ENCODE peak calls at places on chromosomes 12 and 14, in ten cellular contexts. N is GM23338; R is GM10248; I is posterior cingulate gyrus; Y is RWPE2; K is stimulated activated CD4-positive, alpha-beta T cell treated with anti-CD3 and anti-CD28 coated beads, Interleukin-4, amount 100 ng/mL, for 4 hours; D is activated T-cell treated with anti-CD3 and anti-CD28 coated beads, Interleukin-2, amount 50 U/mL, for 4 hours; S is psoas muscle; T is EH; G is left ventricle myocardium inferior. H is an unnamed sample.

GRCh38 chr12:70910666-70911065 is 9.9 kb downstream of the PTPRR start:
- DNase-seq in N (no peak), K (no peak), R (no peak), Y (no peak), G (no peak), D (no peak), I (no peak), T (no peak), S (no peak), H (no peak)

GRCh38 chr12:95198914-95199313 is 18.4 kb downstream of the FGD6 start:
- DNase-seq in G (no peak), T (no peak), R (peak; percentile 43), Y (no peak), K (no peak), S (no peak), D (no peak), I (no peak), N (peak; percentile 24), H (no peak)

GRCh38 chr14:101514136-101514535 is 47.2 kb upstream of the DIO3 start:
- DNase-seq in Y (no peak), T (no peak), K (no peak), G (no peak), I (no peak), D (no peak), R (no peak), N (no peak), S (no peak), H (no peak)

GRCh38 chr14:100140452-100141132 is 18.9 kb downstream of the DEGS2 start:
- DNase-seq in Y (no peak), K (no peak), T (no peak), S (no peak), D (no peak), N (peak; percentile 90), G (no peak), R (no peak), I (no peak), H (peak; percentile 91)

GRCh38 chr12:30126944-30127343 is 343.2 kb upstream of the TMTC1 start:
- DNase-seq in Y (no peak), T (no peak), D (no peak), I (no peak), G (no peak), N (no peak), R (no peak), K (no peak), S (no peak), H (no peak)

GRCh38 chr12:24079083-24079482 is 129.6 kb upstream of the SOX5 start:
- DNase-seq in S (no peak), R (no peak), K (no peak), I (no peak), N (no peak), T (no peak), G (no peak), D (no peak), Y (no peak), H (no peak)

GRCh38 chr12:106417926-106418910 is 60.7 kb downstream of the POLR3B start:
- DNase-seq in T (peak; percentile 78), S (no peak), I (peak; percentile 51), Y (no peak), D (no peak), K (no peak), G (no peak), R (no peak), N (no peak), H (peak; percentile 60)

GRCh38 chr12:87311206-87311605 is 718.0 kb downstream of the C12orf50 start:
- DNase-seq in Y (no peak), T (no peak), K (no peak), N (no peak), I (no peak), D (no peak), R (no peak), S (no peak), G (no peak), H (no peak)

GRCh38 chr12:24664151-24664550 is 284.8 kb downstream of the BCAT1 start:
- DNase-seq in D (no peak), G (no peak), N (no peak), S (no peak), T (peak; percentile 11), K (no peak), R (no peak), I (no peak), Y (no peak), H (no peak)

GRCh38 chr14:50303744-50304471 is 8.1 kb downstream of the L2HGDH start:
- DNase-seq in D (no peak), Y (no peak), K (no peak), T (no peak), N (no peak), S (no peak), I (peak; percentile 81), R (no peak), G (peak; percentile 17), H (no peak)

GRCh38 chr12:59055204-59055839 is 135.0 kb upstream of the LRIG3 start:
- DNase-seq in N (no peak), T (peak; percentile 61), S (no peak), R (peak; percentile 10), D (no peak), Y (no peak), K (no peak), I (no peak), G (no peak), H (no peak)

GRCh38 chr14:69505338-69506240 is 21.1 kb downstream of the PLEKHD1 start:
- DNase-seq in G (no peak), K (no peak), I (no peak), Y (peak; percentile 32), T (peak; percentile 18), D (no peak), N (no peak), R (no peak), S (no peak), H (no peak)

GRCh38 chr14:50060871-50061663 is 55.3 kb downstream of the VCPKMT start:
- DNase-seq in G (peak; percentile 38), T (peak; percentile 97), D (peak; percentile 47), K (no peak), I (peak; percentile 78), N (peak; percentile 80), Y (peak; percentile 91), S (peak; percentile 67), R (peak; percentile 46), H (peak; percentile 76)

GRCh38 chr12:13005649-13006048 is 5.6 kb upstream of the HEBP1 start:
- DNase-seq in I (no peak), G (no peak), S (no peak), K (no peak), Y (no peak), N (peak; percentile 36), T (no peak), D (no peak), R (no peak), H (no peak)

GRCh38 chr14:29311983-29312382 is 545.4 kb downstream of the FOXG1 start:
- DNase-seq in T (peak; percentile 70), R (no peak), S (no peak), G (no peak), N (no peak), D (no peak), K (no peak), Y (no peak), I (no peak), H (no peak)

GRCh38 chr12:19575307-19576243 is 136.3 kb downstream of the AEBP2 start:
- DNase-seq in G (peak; percentile 53), D (no peak), R (no peak), I (no peak), N (no peak), T (peak; percentile 95), K (no peak), Y (no peak), S (no peak), H (no peak)

GRCh38 chr12:4214912-4215861 is 58.4 kb upstream of the CCND2 start:
- DNase-seq in K (peak; percentile 19), N (no peak), Y (no peak), D (no peak), G (peak; percentile 71), R (peak; percentile 70), T (no peak), I (peak; percentile 90), S (peak; percentile 79), H (no peak)

GRCh38 chr14:68670344-68670725 is 122.5 kb downstream of the ZFP36L1 start:
- DNase-seq in S (no peak), G (no peak), K (no peak), I (no peak), D (no peak), R (no peak), N (no peak), T (peak; percentile 47), Y (no peak), H (no peak)

GRCh38 chr14:80211143-80212024 is at the start of gene DIO2:
- DNase-seq in G (peak; percentile 56), R (no peak), N (peak; percentile 21), K (no peak), D (no peak), T (peak; percentile 73), S (peak; percentile 60), Y (no peak), I (peak; percentile 94), H (peak; percentile 47)

GRCh38 chr14:103104654-103105511 is 10.4 kb downstream of the EXOC3L4 start:
- DNase-seq in N (peak; percentile 80), G (peak; percentile 73), S (peak; percentile 86), Y (no peak), D (peak; percentile 74), K (peak; percentile 77), I (peak; percentile 94), T (peak; percentile 45), R (peak; percentile 84), H (peak; percentile 94)

GRCh38 chr14:50407089-50407813 is 10.6 kb upstream of the CDKL1 start:
- DNase-seq in N (no peak), Y (no peak), I (no peak), K (no peak), D (no peak), S (no peak), T (peak; percentile 14), R (no peak), G (no peak), H (no peak)

GRCh38 chr12:64716839-64717455 is 42.3 kb downstream of the GNS start:
- DNase-seq in N (no peak), T (no peak), I (no peak), D (no peak), Y (no peak), R (no peak), K (no peak), S (no peak), G (no peak), H (no peak)

GRCh38 chr14:52325632-52326031 is 11.5 kb downstream of the PTGER2 start:
- DNase-seq in Y (no peak), N (no peak), K (no peak), R (no peak), I (no peak), T (no peak), G (no peak), S (no peak), D (no peak), H (no peak)

GRCh38 chr14:65072937-65073336 is 29.4 kb downstream of the MAX start:
- DNase-seq in K (no peak), T (no peak), S (no peak), Y (no peak), G (no peak), D (no peak), N (no peak), R (no peak), I (no peak), H (no peak)

GRCh38 chr14:21496453-21496852 is 14.7 kb downstream of the METTL3 start:
- DNase-seq in I (no peak), G (no peak), N (no peak), K (no peak), S (no peak), Y (no peak), R (no peak), T (no peak), D (no peak), H (no peak)